ENCODE peak calls at places on chromosomes 3 and 15, in nine cellular contexts. C, F, Q, R, K, A, I, T and N are unnamed samples. For H3K4me1, the result is how much of the 10 kb centered on the place peaks cover.

GRCh38 chr3:46660003-46660402 is 33.5 kb downstream of the ALS2CL start:
- DNase-seq in K (no peak), R (no peak), Q (no peak), I (no peak), F (no peak), A (no peak), T (no peak), C (no peak), N (no peak)

GRCh38 chr3:57983734-57984518 is 24.3 kb upstream of the FLNB start:
- DNase-seq in F (peak), R (peak), A (peak), I (peak), K (peak), T (peak), Q (peak), C (peak), N (peak)

GRCh38 chr15:88255496-88256171 is 905 bp downstream of the NTRK3 start:
- DNase-seq in T (peak), F (peak), I (no peak), K (peak), C (peak), R (peak), Q (peak), A (peak), N (no peak)

GRCh38 chr3:19250959-19251610 is 102.8 kb downstream of the KCNH8 start:
- DNase-seq in T (no peak), F (no peak), K (no peak), I (no peak), R (no peak), A (no peak), C (no peak), Q (no peak), N (peak)

GRCh38 chr15:91711384-91712082 is 142.0 kb upstream of the SLCO3A1 start:
- DNase-seq in A (no peak), F (no peak), Q (no peak), R (no peak), C (no peak), T (no peak), K (no peak), I (no peak), N (no peak)

GRCh38 chr15:99279290-99279689 is 28.0 kb downstream of the LRRC28 start:
- DNase-seq in R (no peak), T (no peak), K (no peak), F (no peak), C (no peak), Q (no peak), I (no peak), A (no peak), N (no peak)

GRCh38 chr3:56682458-56683121 is 475 bp downstream of the TASOR start:
- DNase-seq in A (peak), Q (peak), K (peak), I (peak), F (peak), R (peak), T (peak), C (peak), N (peak)

GRCh38 chr15:26929588-26929987 is 41.4 kb upstream of the GABRG3 start:
- DNase-seq in A (no peak), I (no peak), T (no peak), Q (no peak), F (no peak), K (no peak), C (no peak), R (no peak), N (no peak)

GRCh38 chr3:159001711-159002110 is 199.9 kb downstream of the MFSD1 start:
- DNase-seq in Q (no peak), C (no peak), R (peak), F (no peak), A (no peak), I (no peak), K (no peak), T (no peak), N (no peak)

GRCh38 chr3:133487920-133488540 is 85.5 kb upstream of the CDV3 start:
- DNase-seq in I (no peak), F (no peak), R (peak), K (peak), C (peak), A (peak), T (peak), Q (no peak), N (peak)

GRCh38 chr3:56616479-56617006 is 59.6 kb downstream of the CCDC66 start:
- DNase-seq in F (no peak), C (no peak), K (no peak), I (no peak), T (no peak), R (no peak), A (no peak), Q (no peak), N (no peak)

GRCh38 chr15:87547470-87548181 is 708.9 kb downstream of the NTRK3 start:
- DNase-seq in Q (no peak), F (no peak), C (no peak), A (peak), I (no peak), T (no peak), R (peak), K (no peak), N (no peak)

GRCh38 chr3:178439504-178439903 is 96.7 kb upstream of the KCNMB2 start:
- DNase-seq in K (peak), C (peak), A (peak), F (no peak), R (peak), I (no peak), Q (no peak), T (peak), N (no peak)

GRCh38 chr3:154023148-154023547 is 98.0 kb upstream of the ARHGEF26 start:
- DNase-seq in Q (no peak), T (no peak), I (no peak), R (no peak), C (peak), K (peak), A (peak), F (no peak), N (no peak)

GRCh38 chr15:82919231-82919886 is 33.2 kb downstream of the HOMER2 start:
- DNase-seq in F (no peak), R (no peak), I (peak), K (peak), C (peak), T (no peak), A (no peak), Q (peak), N (peak)

GRCh38 chr15:42735382-42736165 is 1.4 kb downstream of the CDAN1 start:
- DNase-seq in T (no peak), C (no peak), I (no peak), A (no peak), R (no peak), K (no peak), Q (no peak), F (no peak), N (no peak)

GRCh38 chr15:90232941-90233700 is 620 bp downstream of the CIB1 start:
- DNase-seq in K (peak), C (peak), F (no peak), Q (peak), R (peak), A (peak), I (peak), T (peak), N (peak)

GRCh38 chr3:29370451-29371420 is 89.9 kb downstream of the RBMS3 start:
- DNase-seq in R (peak), F (no peak), K (no peak), A (no peak), T (no peak), I (no peak), C (no peak), Q (no peak), N (no peak)

GRCh38 chr3:138457863-138458735 is 23.7 kb downstream of the ESYT3 start:
- DNase-seq in I (no peak), Q (no peak), F (no peak), A (no peak), R (no peak), K (no peak), C (no peak), T (no peak), N (no peak)

GRCh38 chr3:178629430-178630178 is 93.4 kb downstream of the KCNMB2 start:
- DNase-seq in I (no peak), C (no peak), Q (no peak), R (no peak), F (no peak), A (no peak), K (no peak), T (no peak), N (no peak)

GRCh38 chr15:80191897-80192595 is 39.2 kb downstream of the FAH start:
- DNase-seq in I (no peak), A (no peak), C (no peak), K (peak), F (no peak), R (no peak), Q (no peak), T (no peak), N (no peak)

DNA sequence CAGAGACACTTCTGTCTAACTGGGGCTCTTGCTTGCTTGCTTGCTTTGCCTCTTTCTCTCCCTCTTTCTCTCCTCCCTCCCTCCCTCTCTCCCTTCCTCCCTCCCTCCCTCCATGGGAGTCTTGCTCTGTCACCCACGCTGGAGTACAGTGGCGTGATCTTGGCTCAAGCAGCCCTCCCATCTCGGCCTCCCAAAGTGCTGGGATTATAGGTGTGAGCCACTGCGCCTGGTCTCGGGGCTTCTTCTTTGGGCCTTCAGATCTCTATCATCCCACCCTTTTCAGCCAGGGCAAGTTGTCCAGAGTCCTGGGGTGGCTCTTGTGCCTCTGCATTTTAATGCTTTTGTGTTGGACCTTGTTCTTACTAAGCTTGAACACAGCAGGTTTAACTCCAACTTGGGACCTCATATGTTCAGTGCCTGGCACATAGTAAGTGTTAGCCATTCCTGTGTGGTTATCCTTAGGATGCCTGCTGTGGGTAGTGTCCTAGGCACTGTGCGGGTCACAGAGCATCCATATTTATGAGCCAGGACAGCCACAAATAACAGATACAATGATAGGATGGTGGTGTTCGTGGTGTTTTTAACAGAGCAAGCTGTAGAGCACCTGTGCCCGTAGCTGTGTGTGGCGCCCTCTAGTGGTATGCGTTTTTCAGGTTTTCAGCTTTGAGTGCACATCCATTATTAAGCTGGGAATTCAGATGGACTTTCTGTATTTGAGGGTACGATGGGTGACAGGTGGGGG is 75.1 kb downstream of the CCK start:
- DNase-seq in C (peak), R (peak), K (peak), I (peak), F (peak), Q (peak), A (peak), T (peak), N (peak)
- TF ChIP-seq CTCF in C (peak), R (peak), K (peak), I (peak), F (peak), Q (peak), A (peak), T (peak), N (peak)

GRCh38 chr15:67084561-67084960 is 19.2 kb downstream of the SMAD3 start:
- DNase-seq in Q (no peak), R (no peak), I (no peak), F (no peak), K (no peak), A (no peak), C (no peak), T (no peak), N (no peak)
- H3K4me1 ChIP-seq in Q (half or more), R (half or more), I (half or more), F (under half), K (half or more), A (half or more), C (half or more), T (half or more), N (half or more)

GRCh38 chr3:152477422-152477821 is 208.7 kb downstream of the MBNL1 start:
- DNase-seq in T (peak), F (no peak), K (no peak), C (no peak), I (no peak), Q (no peak), A (peak), R (no peak), N (no peak)

GRCh38 chr3:152471814-152472605 is 203.3 kb downstream of the MBNL1 start:
- DNase-seq in R (peak), A (peak), T (peak), F (peak), K (peak), I (peak), C (peak), Q (peak), N (peak)

GRCh38 chr3:152470893-152471292 is 202.2 kb downstream of the MBNL1 start:
- DNase-seq in C (no peak), R (no peak), I (no peak), T (no peak), Q (no peak), F (no peak), K (no peak), A (no peak), N (no peak)

GRCh38 chr3:152472606-152472954 is 203.9 kb downstream of the MBNL1 start:
- DNase-seq in C (no peak), I (no peak), R (no peak), K (no peak), T (no peak), Q (no peak), A (no peak), F (no peak), N (no peak)

GRCh38 chr3:152474585-152474984 is 205.9 kb downstream of the MBNL1 start:
- DNase-seq in F (peak), R (peak), C (peak), Q (no peak), A (peak), I (no peak), K (peak), T (peak), N (no peak)
- TF ChIP-seq CTCF in F (peak), R (peak), C (peak), Q (peak), A (peak), I (peak), K (peak), T (peak), N (peak)

DNA sequence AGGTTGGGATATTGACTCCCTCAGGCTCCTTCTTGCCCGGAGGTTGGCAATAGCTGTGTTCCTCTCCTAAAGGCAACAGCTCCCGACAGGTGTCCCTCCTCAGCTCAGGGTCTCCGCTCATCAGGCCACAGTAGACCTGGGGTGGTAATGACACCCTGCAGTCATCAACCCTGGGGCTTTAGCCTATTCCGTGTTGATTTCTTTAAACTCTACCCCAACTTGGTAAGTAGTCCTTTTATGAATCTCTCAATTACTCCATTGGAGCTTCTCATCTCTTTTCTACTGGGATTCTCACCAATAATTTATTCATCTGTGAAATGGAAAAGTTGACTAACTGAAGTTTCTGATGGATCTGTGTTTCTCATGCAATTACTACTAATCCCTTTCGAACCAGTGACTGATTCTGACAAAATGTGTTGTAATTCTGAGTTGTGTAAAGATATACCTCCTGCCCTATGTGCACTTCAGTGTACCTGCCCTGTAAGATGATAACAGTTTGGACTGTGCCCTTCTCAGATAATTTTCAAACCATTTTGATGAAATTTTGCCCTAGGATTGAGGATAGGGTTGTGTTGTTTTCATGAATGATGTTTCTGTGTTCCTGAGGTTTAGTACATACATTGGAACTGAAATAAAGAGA is 89.7 kb downstream of the RPL39L start:
- DNase-seq in C (no peak), I (no peak), K (peak), Q (no peak), A (no peak), F (no peak), T (no peak), R (no peak), N (no peak)
- H3K4me1 ChIP-seq in C (under half), I (under half), K (under half), Q (under half), A (under half), F (under half), T (under half), R (under half), N (under half)